ENCODE peak calls at places on chromosomes 3 and 15, in eight cellular contexts. W is HepG2, S is fibroblast of lung, I is GM12878, R is astrocyte of the spinal cord, B is dorsolateral prefrontal cortex, P is heart right ventricle, X is tibial nerve. D is an unnamed sample.

GRCh38 chr3:126147147-126147931 is 33.0 kb downstream of the ALDH1L1 start:
- DNase-seq in W (no peak), S (no peak), I (no peak), R (no peak), B (no peak), P (peak; percentile 3), X (no peak), D (no peak)

GRCh38 chr15:58432421-58432820 is 630 bp downstream of the LIPC start:
- DNase-seq in W (no peak), S (peak; percentile 58), I (no peak), R (no peak), B (no peak), P (no peak), X (no peak), D (no peak)

GRCh38 chr3:161913786-161914389 is 417.3 kb downstream of the OTOL1 start:
- DNase-seq in W (peak; percentile 59), S (peak; percentile 59), I (no peak), R (peak; percentile 77), B (no peak), P (no peak), X (no peak), D (no peak)

GRCh38 chr15:74535388-74536084 is 5.5 kb upstream of the ARID3B start:
- DNase-seq in W (no peak), S (no peak), I (no peak), R (no peak), B (no peak), P (no peak), X (no peak), D (no peak)

GRCh38 chr3:170426240-170426797 is 7.7 kb downstream of the CLDN11 start:
- DNase-seq in W (no peak), S (no peak), I (no peak), R (peak; percentile 74), B (no peak), P (no peak), X (no peak), D (no peak)

GRCh38 chr3:177410734-177411133 is 213.5 kb upstream of the TBL1XR1 start:
- DNase-seq in W (no peak), S (no peak), I (no peak), R (no peak), B (no peak), P (no peak), X (no peak), D (no peak)

GRCh38 chr3:31223278-31223677 is 309.4 kb upstream of the STT3B start:
- DNase-seq in W (no peak), S (no peak), I (no peak), R (no peak), B (no peak), P (no peak), X (no peak), D (no peak)

GRCh38 chr15:67967871-67968423 is 86.2 kb upstream of the PIAS1 start:
- DNase-seq in W (no peak), S (peak; percentile 45), I (no peak), R (peak; percentile 50), B (peak; percentile 54), P (peak; percentile 80), X (peak; percentile 62), D (no peak)

GRCh38 chr3:133014325-133014724 is 23.9 kb upstream of the TMEM108 start:
- DNase-seq in W (no peak), S (no peak), I (no peak), R (no peak), B (no peak), P (no peak), X (no peak), D (no peak)

GRCh38 chr3:69320867-69321266 is 65.0 kb downstream of the FRMD4B start:
- DNase-seq in W (no peak), S (peak; percentile 42), I (peak; percentile 66), R (no peak), B (no peak), P (peak; percentile 14), X (no peak), D (no peak)

GRCh38 chr3:197219627-197220026 is 78.8 kb downstream of the DLG1 start:
- DNase-seq in W (no peak), S (no peak), I (no peak), R (no peak), B (no peak), P (no peak), X (no peak), D (no peak)

GRCh38 chr15:55715355-55716076 is 27.4 kb downstream of the PRTG start:
- DNase-seq in W (no peak), S (no peak), I (no peak), R (no peak), B (no peak), P (no peak), X (no peak), D (no peak)

GRCh38 chr3:43704697-43705096 is 14.0 kb downstream of the ABHD5 start:
- DNase-seq in W (no peak), S (peak; percentile 45), I (no peak), R (no peak), B (no peak), P (no peak), X (no peak), D (no peak)

GRCh38 chr3:38916706-38917105 is 100.7 kb upstream of the SCN10A start:
- DNase-seq in W (no peak), S (no peak), I (no peak), R (peak; percentile 9), B (no peak), P (no peak), X (no peak), D (peak; percentile 37)

DNA sequence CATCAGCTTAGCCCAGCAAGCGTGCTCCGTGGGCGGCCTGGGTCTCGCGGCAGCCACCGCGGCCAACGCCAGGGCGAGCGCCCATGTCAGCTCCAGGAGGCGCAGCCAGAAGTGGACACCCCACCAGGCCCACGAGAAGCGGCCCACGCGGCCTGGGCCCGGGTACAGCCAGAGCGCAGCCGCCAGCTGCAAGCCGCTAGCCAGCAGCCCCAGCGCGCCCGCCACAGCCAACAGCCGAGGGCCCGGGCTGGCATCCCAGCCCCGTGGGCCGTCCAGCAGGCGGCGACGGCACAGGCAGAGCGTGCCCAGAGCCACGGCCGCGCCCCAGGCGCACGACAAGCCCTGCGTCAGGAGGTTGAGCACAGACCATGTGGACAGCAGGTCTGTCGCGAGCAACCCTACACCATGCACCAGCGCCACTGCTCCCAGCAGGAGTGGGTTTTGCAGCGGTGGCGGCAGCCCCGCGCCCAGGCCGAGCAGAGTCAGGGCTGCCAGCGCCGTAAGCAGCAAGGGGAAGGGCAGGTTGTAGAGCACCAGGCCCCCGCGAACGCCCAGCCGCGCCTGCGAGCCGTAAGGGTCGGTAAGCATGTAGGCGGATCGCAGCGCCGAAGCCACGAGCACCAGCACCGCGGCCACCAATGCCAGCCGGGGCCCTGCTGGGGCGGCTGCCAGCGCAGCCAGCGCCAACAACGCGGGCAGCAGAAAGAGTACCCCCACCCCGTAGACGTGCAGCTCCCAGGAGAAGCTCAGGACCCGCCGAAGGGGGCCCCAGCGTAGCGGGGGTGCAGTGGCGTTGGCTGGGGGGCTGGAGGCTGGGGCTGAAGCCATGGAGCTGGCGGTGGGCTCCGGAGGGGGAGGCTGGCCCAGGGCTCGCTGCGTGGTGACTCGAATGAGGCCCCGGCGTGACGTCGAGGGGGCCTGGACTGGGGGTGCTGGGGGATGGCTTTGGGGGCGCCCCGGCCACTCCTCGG is 4.9 kb downstream of the PRRT3 start:
- DNase-seq in W (peak; percentile 76), S (peak; percentile 70), I (no peak), R (peak; percentile 71), B (peak; percentile 51), P (peak; percentile 75), X (peak; percentile 31), D (no peak)
- TF ChIP-seq CTCF in W (peak; percentile 84), S (peak; percentile 49), I (no peak), R (peak; percentile 58), B (peak; percentile 40), P (peak; percentile 39), X (peak; percentile 74), D (peak; percentile 76)

DNA sequence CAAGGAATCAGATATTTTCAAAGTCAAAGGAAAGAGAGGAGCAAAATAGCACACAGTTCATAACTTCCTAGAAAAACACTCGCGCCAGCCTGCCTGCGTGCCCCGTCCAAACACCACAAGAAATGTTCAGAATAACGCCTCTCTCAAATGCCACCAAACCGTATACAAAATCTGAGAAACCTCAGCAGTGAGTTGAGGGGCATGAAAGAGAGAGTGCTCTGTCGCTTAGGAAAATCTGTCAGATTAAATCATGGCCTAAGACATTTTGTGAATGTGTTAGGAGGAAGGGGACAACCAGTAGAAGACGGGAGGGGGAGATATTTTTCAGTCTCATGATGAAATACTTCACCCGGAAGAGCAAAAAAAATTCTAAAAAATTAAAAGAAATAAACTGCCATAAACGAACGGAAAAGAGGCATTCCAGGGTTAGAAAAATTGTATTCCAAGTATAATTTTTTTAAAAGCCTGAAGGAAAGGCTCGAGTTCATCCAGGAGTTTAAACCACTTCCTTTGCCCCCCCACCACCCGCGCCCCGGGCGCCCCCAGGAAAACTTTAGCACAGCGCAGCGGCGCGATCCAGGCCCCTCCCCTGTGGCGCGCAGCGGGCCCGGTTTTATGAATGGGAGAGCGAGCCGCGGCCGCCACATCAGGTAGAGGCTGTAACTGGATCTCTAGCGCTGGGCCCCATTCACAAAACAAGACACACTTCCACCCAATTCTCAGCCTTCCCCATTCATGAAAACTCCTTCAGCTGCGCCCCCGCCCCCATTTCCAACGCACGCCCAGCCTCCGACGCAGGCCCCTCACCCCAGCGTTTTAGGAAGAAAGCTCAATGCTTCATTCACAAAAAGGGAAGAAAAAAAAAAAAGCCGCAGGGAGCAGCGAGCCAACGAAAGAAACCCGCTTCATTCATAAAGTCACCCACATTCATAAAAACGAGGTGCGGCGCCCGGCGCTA is 1.5 kb downstream of the ETV5 start:
- DNase-seq in W (peak; percentile 69), S (peak; percentile 84), I (no peak), R (peak; percentile 81), B (peak; percentile 58), P (peak; percentile 58), X (peak; percentile 40), D (no peak)
- TF ChIP-seq CTCF in W (peak; percentile 17), S (no peak), I (no peak), R (no peak), B (peak; percentile 18), P (no peak), X (no peak), D (no peak)

GRCh38 chr3:107272885-107273284 is 104.4 kb upstream of the CCDC54 start:
- DNase-seq in W (no peak), S (no peak), I (no peak), R (no peak), B (no peak), P (no peak), X (no peak), D (no peak)
- TF ChIP-seq CTCF in W (no peak), S (no peak), I (no peak), R (no peak), B (no peak), P (no peak), X (no peak), D (no peak)

GRCh38 chr3:127253491-127253890 is 34.4 kb downstream of the PRR20G start:
- DNase-seq in W (no peak), S (no peak), I (no peak), R (no peak), B (no peak), P (no peak), X (no peak), D (no peak)

GRCh38 chr3:127254001-127254400 is 33.8 kb downstream of the PRR20G start:
- DNase-seq in W (no peak), S (no peak), I (no peak), R (no peak), B (no peak), P (no peak), X (no peak), D (no peak)

GRCh38 chr3:127247292-127247691 is 40.6 kb downstream of the PRR20G start:
- DNase-seq in W (no peak), S (no peak), I (no peak), R (no peak), B (no peak), P (no peak), X (no peak), D (no peak)

GRCh38 chr3:127252446-127252845 is 35.4 kb downstream of the PRR20G start:
- DNase-seq in W (no peak), S (no peak), I (no peak), R (no peak), B (no peak), P (no peak), X (no peak), D (no peak)

GRCh38 chr3:127250032-127250431 is 37.8 kb downstream of the PRR20G start:
- DNase-seq in W (no peak), S (no peak), I (no peak), R (no peak), B (no peak), P (no peak), X (no peak), D (no peak)
- TF ChIP-seq CTCF in W (no peak), S (no peak), I (no peak), R (no peak), B (no peak), P (no peak), X (no peak), D (no peak)

D was measured in AG04449.